ENCODE peak calls at places on chromosomes 11 and 22, in nine cellular contexts. L is brain microvascular endothelial cell, T is stomach, C is fibroblast of lung, Q is left lung, D is thoracic aorta, G is cardiac muscle cell, A is HFF-Myc, Z is progenitor cell of endocrine pancreas. H is an unnamed sample.

GRCh38 chr22:23521442-23522113 is 58.5 kb downstream of the IGLL1 start:
- DNase-seq in C (peak), L (peak), G (peak), T (peak), D (peak), Q (peak), Z (peak), A (peak), H (peak)

GRCh38 chr11:62553839-62554361 is 7.3 kb upstream of the AHNAK start:
- DNase-seq in Z (no peak), L (peak), C (peak), G (no peak), D (no peak), Q (no peak), T (no peak), A (no peak), H (peak)

GRCh38 chr11:64245797-64246623 is 733 bp downstream of the PPP1R14B start:
- DNase-seq in Q (peak), T (peak), C (peak), G (peak), A (no peak), Z (no peak), D (peak), L (peak), H (peak)

GRCh38 chr11:134712228-134713145 is 300.4 kb upstream of the B3GAT1 start:
- DNase-seq in G (no peak), D (no peak), C (no peak), A (no peak), L (no peak), Z (no peak), T (no peak), Q (peak), H (no peak)

GRCh38 chr11:76736266-76736665 is 46.9 kb upstream of the TSKU start:
- DNase-seq in A (no peak), T (no peak), D (no peak), Z (no peak), Q (no peak), L (no peak), G (no peak), C (no peak), H (no peak)

GRCh38 chr11:95256204-95256819 is 25.3 kb upstream of the SESN3 start:
- DNase-seq in A (no peak), D (no peak), C (peak), Z (no peak), Q (no peak), G (peak), T (no peak), L (peak), H (no peak)

GRCh38 chr11:74570266-74571061 is 21.9 kb upstream of the POLD3 start:
- DNase-seq in T (peak), Z (no peak), G (peak), Q (no peak), A (no peak), L (peak), D (no peak), C (peak), H (peak)

GRCh38 chr11:13386567-13386966 is 76.5 kb downstream of the BTBD10 start:
- DNase-seq in A (no peak), Z (no peak), D (no peak), T (no peak), C (no peak), L (no peak), G (no peak), Q (no peak), H (no peak)

GRCh38 chr11:1224491-1225385 is 1.9 kb downstream of the MUC5B start:
- DNase-seq in T (no peak), A (no peak), L (no peak), D (no peak), C (no peak), Q (peak), Z (no peak), G (no peak), H (no peak)

GRCh38 chr22:37546436-37547248 is 13.6 kb upstream of the CDC42EP1 start:
- DNase-seq in Q (peak), A (no peak), Z (no peak), G (peak), D (no peak), T (peak), C (peak), L (no peak), H (no peak)

GRCh38 chr22:19819209-19819910 is 35.3 kb downstream of the GNB1L start:
- DNase-seq in L (no peak), D (no peak), T (peak), Z (no peak), G (no peak), A (no peak), Q (no peak), C (no peak), H (no peak)

GRCh38 chr11:59791639-59792038 is 18.9 kb downstream of the MRPL16 start:
- DNase-seq in C (no peak), Z (no peak), G (peak), D (no peak), T (no peak), Q (no peak), A (no peak), L (no peak), H (no peak)

GRCh38 chr11:17371614-17372013 is 16.8 kb downstream of the KCNJ11 start:
- DNase-seq in D (no peak), C (peak), G (peak), Q (no peak), Z (no peak), A (no peak), T (no peak), L (no peak), H (no peak)

GRCh38 chr22:38455530-38456271 is 702 bp upstream of the KCNJ4 start:
- DNase-seq in D (no peak), Q (no peak), L (no peak), A (no peak), T (no peak), Z (peak), C (peak), G (peak), H (peak)

GRCh38 chr11:95507794-95508193 is 276.8 kb upstream of the SESN3 start:
- DNase-seq in D (no peak), A (no peak), G (no peak), C (no peak), Z (no peak), L (no peak), T (no peak), Q (no peak), H (no peak)

GRCh38 chr11:17161515-17161914 is 46.3 kb downstream of the PIK3C2A start:
- DNase-seq in A (no peak), L (no peak), Z (no peak), G (no peak), T (no peak), C (no peak), D (no peak), Q (no peak), H (no peak)

GRCh38 chr11:133977067-133977681 is 20.4 kb upstream of the IGSF9B start:
- DNase-seq in D (no peak), A (no peak), C (no peak), T (no peak), G (no peak), Z (no peak), Q (peak), L (no peak), H (no peak)

GRCh38 chr11:10323793-10324170 is 18.9 kb downstream of the ADM start:
- DNase-seq in Q (no peak), G (peak), A (no peak), C (peak), Z (no peak), D (no peak), T (no peak), L (peak), H (no peak)

GRCh38 chr22:20413217-20414058 is 19.5 kb downstream of the ZNF74 start:
- DNase-seq in Q (peak), L (no peak), Z (no peak), G (no peak), D (no peak), C (no peak), T (no peak), A (no peak), H (no peak)

GRCh38 chr22:40855104-40855959 is 1.1 kb downstream of the ST13 start:
- DNase-seq in G (peak), L (no peak), Q (no peak), T (no peak), D (no peak), C (peak), Z (no peak), A (no peak), H (no peak)

GRCh38 chr22:47238886-47239860 is 476.7 kb downstream of the TBC1D22A start:
- DNase-seq in T (no peak), D (no peak), G (no peak), Q (no peak), Z (no peak), C (peak), A (no peak), L (no peak), H (no peak)

GRCh38 chr22:38214248-38215056 is 12.7 kb downstream of the MAFF start:
- DNase-seq in Z (peak), Q (peak), C (peak), T (peak), D (no peak), G (peak), L (no peak), A (no peak), H (no peak)

DNA sequence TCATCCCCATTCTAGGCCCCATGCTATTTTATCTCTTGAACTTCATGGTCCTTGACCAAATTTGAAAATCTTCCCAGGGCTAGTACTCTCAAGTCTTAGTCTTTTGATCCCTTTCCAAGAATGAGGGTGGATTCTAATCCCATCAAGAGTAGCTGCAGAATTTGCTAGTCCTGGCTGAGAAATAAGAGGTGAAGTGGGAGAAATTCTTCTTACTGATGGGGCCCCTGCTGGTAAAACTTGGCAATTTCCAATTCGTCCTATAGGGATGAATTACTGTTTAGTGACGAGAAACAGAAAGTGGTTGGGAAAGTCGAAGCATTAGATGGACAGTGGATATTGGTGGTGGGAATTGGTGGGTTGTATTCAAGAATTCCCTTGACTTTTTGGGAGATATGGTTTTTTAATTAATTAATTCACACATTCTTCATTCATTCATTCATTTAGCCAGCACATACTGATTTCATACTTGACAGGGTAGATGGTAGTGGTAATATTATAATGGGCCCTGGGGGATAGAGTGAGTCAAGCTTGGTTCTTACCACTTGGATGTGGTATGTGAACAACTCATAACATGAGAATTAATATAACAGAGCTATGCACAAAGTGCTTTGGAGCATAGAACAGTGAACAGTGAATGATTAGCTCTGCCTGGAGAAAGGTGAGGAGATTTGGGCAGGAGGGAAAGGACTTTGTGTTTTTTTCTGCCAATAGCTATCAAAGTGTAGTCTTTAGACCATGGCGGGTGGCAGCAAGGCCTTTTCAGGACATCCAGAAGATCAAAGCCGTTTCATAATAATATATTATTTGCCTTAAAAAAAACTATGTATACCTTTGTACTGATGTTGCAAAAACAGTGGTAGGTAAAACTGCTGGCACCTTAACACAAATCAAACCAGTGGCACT is 103.8 kb downstream of the STIM1 start:
- DNase-seq in Z (no peak), T (no peak), D (no peak), C (peak), G (peak), Q (no peak), A (no peak), L (peak), H (peak)
- TF ChIP-seq CTCF in Z (peak), T (no peak), D (no peak), C (no peak), G (peak), Q (no peak), A (no peak), L (peak), H (no peak)

GRCh38 chr11:101915811-101916291 is 471 bp downstream of the ANGPTL5 start:
- DNase-seq in A (no peak), Q (no peak), D (no peak), Z (no peak), G (peak), T (no peak), C (peak), L (peak), H (no peak)

GRCh38 chr11:101916422-101916821 is at the start of gene ANGPTL5:
- DNase-seq in Q (no peak), C (no peak), Z (no peak), T (no peak), L (no peak), D (no peak), A (no peak), G (no peak), H (no peak)

DNA sequence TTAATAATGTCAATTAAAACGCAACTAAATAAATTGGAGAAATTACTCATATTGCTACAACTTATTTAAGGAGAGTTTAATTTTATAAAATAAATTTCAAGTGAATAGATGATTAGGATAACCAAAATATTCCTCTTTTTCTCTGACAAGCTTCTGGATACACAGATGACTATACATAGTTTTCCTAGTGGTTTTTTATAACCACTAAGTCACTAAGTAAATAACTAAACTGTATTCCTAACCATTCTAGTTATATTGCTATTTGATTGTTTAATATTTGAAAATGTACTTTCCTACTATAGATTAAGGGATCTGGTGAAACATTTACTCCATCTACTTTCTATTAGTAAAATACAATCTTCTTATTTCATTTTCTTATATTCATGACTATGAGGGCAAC is 4.7 kb upstream of the ANGPTL5 start:
- DNase-seq in D (no peak), T (no peak), G (no peak), L (no peak), Z (no peak), C (no peak), Q (no peak), A (no peak), H (no peak)
- TF ChIP-seq CTCF in D (no peak), T (no peak), G (no peak), L (no peak), Z (no peak), C (no peak), Q (no peak), A (no peak), H (no peak)

GRCh38 chr11:44133335-44133946 is 38.0 kb downstream of the EXT2 start:
- DNase-seq in L (peak), G (peak), C (peak), Q (no peak), A (no peak), Z (no peak), D (no peak), T (no peak), H (peak)
- TF ChIP-seq CTCF in L (peak), G (peak), C (peak), Q (peak), A (peak), Z (peak), D (peak), T (no peak), H (peak)

DNA sequence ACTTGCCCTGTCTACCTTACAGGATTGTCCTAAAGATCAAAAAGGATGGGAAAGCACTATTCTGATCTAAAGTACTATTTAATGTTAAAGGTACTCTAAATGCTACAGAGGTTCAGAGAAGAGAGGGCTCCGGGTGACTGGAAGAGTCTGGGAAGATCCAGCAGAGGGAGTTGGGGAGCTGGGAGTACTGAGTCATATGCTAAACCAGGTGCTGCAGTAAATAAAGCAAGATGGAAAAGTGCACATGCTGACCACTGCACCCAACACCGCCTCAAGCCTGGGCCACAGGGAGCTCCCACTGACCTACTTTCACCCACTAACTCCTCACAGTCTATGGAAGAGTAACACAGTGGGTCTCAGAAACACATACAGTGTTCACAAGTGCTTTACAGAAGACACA is 49.3 kb downstream of the WT1 start:
- DNase-seq in G (peak), T (no peak), C (peak), L (peak), Q (no peak), Z (no peak), D (no peak), A (peak), H (peak)
- TF ChIP-seq CTCF in G (peak), T (no peak), C (peak), L (peak), Q (no peak), Z (peak), D (no peak), A (peak), H (peak)

GRCh38 chr11:102661040-102661439 is 35.9 kb upstream of the MMP20 start:
- DNase-seq in Z (no peak), A (no peak), L (no peak), C (no peak), T (no peak), G (no peak), D (no peak), Q (no peak), H (no peak)

GRCh38 chr11:102669664-102670063 is 35.9 kb downstream of the MMP27 start:
- DNase-seq in T (no peak), L (no peak), D (no peak), A (no peak), C (no peak), Q (no peak), G (no peak), Z (no peak), H (no peak)

GRCh38 chr11:102664001-102664752 is 39.0 kb upstream of the MMP20 start:
- DNase-seq in L (no peak), A (no peak), C (no peak), G (peak), D (no peak), Q (no peak), T (no peak), Z (no peak), H (peak)

GRCh38 chr11:102662607-102663006 is 37.5 kb upstream of the MMP20 start:
- DNase-seq in A (no peak), Q (no peak), L (no peak), D (no peak), C (no peak), G (no peak), Z (no peak), T (no peak), H (no peak)

DNA sequence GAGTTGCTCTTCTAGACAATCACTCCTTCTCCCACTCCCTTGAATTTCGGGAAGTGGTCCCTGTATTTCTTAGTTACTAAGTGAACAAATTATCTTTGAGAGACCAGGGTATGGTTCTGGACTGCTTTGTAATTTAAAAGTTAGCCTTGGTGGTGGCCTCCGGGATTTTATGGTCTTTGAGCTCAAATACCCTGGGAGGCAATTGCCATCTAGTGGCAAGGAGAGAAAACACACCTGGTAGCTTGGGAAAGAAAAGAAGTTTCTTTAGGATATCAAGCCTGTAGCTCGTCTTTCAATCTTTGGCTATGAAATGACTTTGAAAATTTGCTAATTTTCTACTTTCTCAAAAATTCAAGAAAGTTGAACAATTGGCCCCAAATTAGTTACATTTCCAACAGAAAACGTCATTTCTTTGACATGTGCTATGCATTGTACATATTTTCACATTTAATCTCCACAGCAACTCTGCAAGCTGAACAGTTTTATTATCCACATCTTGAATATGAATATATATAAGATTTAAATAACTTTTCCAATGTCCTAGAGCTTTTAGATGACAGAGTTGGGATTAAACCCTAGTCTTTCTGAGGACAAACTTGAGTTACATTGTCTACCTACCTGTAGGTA is 39.1 kb downstream of the MMP27 start:
- DNase-seq in L (peak), A (no peak), Q (no peak), T (no peak), Z (no peak), C (peak), G (peak), D (no peak), H (peak)
- TF ChIP-seq CTCF in L (peak), A (peak), Q (peak), T (no peak), Z (peak), C (peak), G (peak), D (peak), H (peak)

GRCh38 chr11:3123316-3123715 is 41.8 kb downstream of the OSBPL5 start:
- DNase-seq in Q (peak), G (no peak), T (no peak), C (peak), D (peak), L (no peak), Z (no peak), A (no peak), H (no peak)
- TF ChIP-seq CTCF in Q (no peak), G (no peak), T (no peak), C (no peak), D (peak), L (no peak), Z (no peak), A (no peak), H (no peak)

GRCh38 chr22:32793604-32794003 is 7.9 kb upstream of the TIMP3 start:
- DNase-seq in Z (no peak), A (no peak), G (no peak), L (no peak), C (no peak), T (no peak), D (no peak), Q (no peak), H (no peak)

GRCh38 chr22:32796865-32797573 is 4.5 kb upstream of the TIMP3 start:
- DNase-seq in D (peak), A (peak), T (peak), G (peak), C (peak), Z (peak), L (peak), Q (peak), H (peak)

GRCh38 chr22:32795214-32795596 is 6.3 kb upstream of the TIMP3 start:
- DNase-seq in L (no peak), D (no peak), T (no peak), C (no peak), A (no peak), G (no peak), Q (no peak), Z (no peak), H (no peak)

GRCh38 chr22:32791056-32791455 is 10.4 kb upstream of the TIMP3 start:
- DNase-seq in G (no peak), Q (no peak), T (no peak), A (no peak), C (no peak), Z (no peak), L (no peak), D (no peak), H (no peak)

GRCh38 chr22:32794449-32795213 is 6.9 kb upstream of the TIMP3 start:
- DNase-seq in D (no peak), A (no peak), Q (no peak), C (peak), Z (no peak), G (no peak), L (no peak), T (no peak), H (no peak)
- TF ChIP-seq CTCF in D (no peak), A (peak), Q (no peak), C (no peak), Z (no peak), G (peak), L (peak), T (no peak), H (no peak)

H was measured in Calu3.